ENCODE peak calls at places on chromosomes 4 and X, in six cellular contexts. Z, O, C, T, W and L are unnamed samples.

GRCh38 chr4:70725633-70726032 is 3.9 kb downstream of the RUFY3 start:
- DNase-seq in C (no peak), W (no peak), Z (no peak), T (no peak), O (no peak), L (no peak)

GRCh38 chrX:115259238-115259875 is 25.5 kb upstream of the LRCH2 start:
- DNase-seq in T (no peak), O (no peak), Z (no peak), C (no peak), W (no peak), L (no peak)

GRCh38 chr4:87824352-87824751 is 8.4 kb upstream of the MEPE start:
- DNase-seq in T (no peak), C (no peak), O (no peak), Z (no peak), W (no peak), L (no peak)

GRCh38 chr4:187021436-187022205 is 298.0 kb upstream of the FAT1 start:
- DNase-seq in W (no peak), O (no peak), Z (no peak), T (no peak), C (no peak), L (no peak)

GRCh38 chr4:127313767-127314166 is 319.0 kb upstream of the INTU start:
- DNase-seq in C (no peak), Z (no peak), W (no peak), O (no peak), T (no peak), L (no peak)

GRCh38 chrX:20252392-20253231 is 14.1 kb downstream of the RPS6KA3 start:
- DNase-seq in O (no peak), T (peak), C (peak), W (peak), Z (no peak), L (peak)

GRCh38 chr4:7358100-7358735 is 76.5 kb downstream of the PSAPL1 start:
- DNase-seq in O (peak), C (no peak), W (no peak), T (no peak), Z (peak), L (no peak)

GRCh38 chrX:19554786-19555185 is 39.5 kb upstream of the MAP3K15 start:
- DNase-seq in C (no peak), Z (no peak), W (no peak), O (no peak), T (peak), L (no peak)